ENCODE peak calls at places on chromosome 11, in seven cellular contexts. D is PC-3, B is fibroblast of mammary gland, J is left ventricle myocardium inferior, X is PC-9, E is cardiac fibroblast, P is RWPE1. K is an unnamed sample.

GRCh38 chr11:1862588-1863351 is 9.9 kb downstream of the LSP1 start:
- DNase-seq in D (no peak), B (peak; percentile 65), J (peak; percentile 30), X (peak; percentile 41), E (peak; percentile 65), P (peak; percentile 54), K (peak; percentile 32)

GRCh38 chr11:124070906-124071621 is 29.9 kb upstream of the OR10G7 start:
- DNase-seq in D (peak; percentile 74), B (peak; percentile 79), J (peak; percentile 32), X (peak; percentile 45), E (peak; percentile 91), P (peak; percentile 50), K (peak; percentile 54)

GRCh38 chr11:2447253-2447950 is 2.6 kb downstream of the KCNQ1 start:
- DNase-seq in D (no peak), B (no peak), J (no peak), X (no peak), E (no peak), P (no peak), K (no peak)

GRCh38 chr11:17077240-17077519 is 287 bp downstream of the RPS13 start:
- DNase-seq in D (no peak), B (no peak), J (no peak), X (no peak), E (no peak), P (peak; percentile 12), K (no peak)

GRCh38 chr11:6297831-6298230 is 22.5 kb downstream of the CAVIN3 start:
- DNase-seq in D (peak; percentile 29), B (peak; percentile 14), J (no peak), X (no peak), E (peak; percentile 25), P (peak; percentile 41), K (no peak)

GRCh38 chr11:11691296-11692141 is 69.7 kb upstream of the GALNT18 start:
- DNase-seq in D (no peak), B (no peak), J (no peak), X (no peak), E (no peak), P (no peak), K (no peak)

GRCh38 chr11:15975742-15976141 is 380.6 kb downstream of the SOX6 start:
- DNase-seq in D (no peak), B (no peak), J (no peak), X (no peak), E (no peak), P (no peak), K (no peak)

GRCh38 chr11:120324932-120325810 is at the start of gene TLCD5:
- DNase-seq in D (peak; percentile 68), B (peak; percentile 58), J (peak; percentile 70), X (peak; percentile 63), E (peak; percentile 61), P (no peak), K (peak; percentile 71)

GRCh38 chr11:78930810-78931209 is 356.1 kb upstream of the NARS2 start:
- DNase-seq in D (no peak), B (no peak), J (no peak), X (no peak), E (no peak), P (no peak), K (no peak)

GRCh38 chr11:26186389-26186788 is 145.5 kb upstream of the ANO3 start:
- DNase-seq in D (no peak), B (no peak), J (no peak), X (no peak), E (peak; percentile 30), P (no peak), K (no peak)

GRCh38 chr11:450809-451451 is 851 bp downstream of the PTDSS2 start:
- DNase-seq in D (peak; percentile 55), B (peak; percentile 56), J (peak; percentile 47), X (peak; percentile 45), E (peak; percentile 63), P (peak; percentile 64), K (peak; percentile 74)

GRCh38 chr11:104661481-104661880 is 236.8 kb downstream of the CASP12 start:
- DNase-seq in D (no peak), B (no peak), J (no peak), X (no peak), E (no peak), P (no peak), K (no peak)

GRCh38 chr11:64298966-64299846 is 952 bp upstream of the CATSPERZ start:
- DNase-seq in D (no peak), B (no peak), J (peak; percentile 70), X (peak; percentile 23), E (no peak), P (no peak), K (peak; percentile 39)

GRCh38 chr11:4680341-4680740 is 17.3 kb downstream of the OR51E2 start:
- DNase-seq in D (no peak), B (no peak), J (no peak), X (no peak), E (no peak), P (no peak), K (no peak)

GRCh38 chr11:16080688-16081388 is 275.5 kb downstream of the SOX6 start:
- DNase-seq in D (no peak), B (no peak), J (no peak), X (no peak), E (no peak), P (no peak), K (no peak)

DNA sequence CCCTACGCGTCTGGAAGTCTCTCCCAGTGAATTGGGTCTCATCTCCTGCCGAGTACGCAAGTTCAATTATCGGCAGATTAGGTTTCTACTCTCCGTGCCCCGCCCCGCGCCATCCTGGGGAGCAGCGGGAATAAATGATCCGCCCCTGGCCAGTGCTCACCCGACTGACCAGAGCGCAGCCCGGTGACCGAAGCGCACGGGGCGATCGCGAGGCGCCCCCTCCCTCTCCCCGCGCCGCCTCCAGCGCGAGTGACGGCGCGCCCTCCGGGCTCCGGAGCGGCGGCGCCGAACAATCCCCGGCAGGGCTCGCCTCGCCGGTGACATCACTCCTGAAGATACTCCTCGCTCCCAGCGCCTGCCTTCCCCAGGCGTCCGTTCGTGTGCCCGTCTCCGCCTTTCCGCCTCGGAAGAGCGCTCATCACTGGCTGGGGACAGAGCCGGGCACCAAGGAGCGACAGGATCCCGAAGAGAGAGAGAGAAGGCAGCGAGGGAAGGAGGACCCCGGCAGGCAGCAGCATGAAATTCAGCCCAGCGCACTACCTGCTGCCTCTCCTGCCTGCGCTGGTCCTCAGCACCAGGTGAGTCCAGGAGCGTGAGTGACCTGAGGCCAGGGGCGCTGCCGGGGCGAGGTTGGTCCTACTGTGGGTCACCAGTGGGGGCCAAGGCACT is at the start of gene LUZP2:
- DNase-seq in D (peak; percentile 50), B (no peak), J (no peak), X (peak; percentile 21), E (peak; percentile 18), P (peak; percentile 33), K (peak; percentile 53)
- TF ChIP-seq CTCF in D (no peak), B (no peak), J (no peak), X (no peak), E (no peak), P (no peak), K (no peak)

DNA sequence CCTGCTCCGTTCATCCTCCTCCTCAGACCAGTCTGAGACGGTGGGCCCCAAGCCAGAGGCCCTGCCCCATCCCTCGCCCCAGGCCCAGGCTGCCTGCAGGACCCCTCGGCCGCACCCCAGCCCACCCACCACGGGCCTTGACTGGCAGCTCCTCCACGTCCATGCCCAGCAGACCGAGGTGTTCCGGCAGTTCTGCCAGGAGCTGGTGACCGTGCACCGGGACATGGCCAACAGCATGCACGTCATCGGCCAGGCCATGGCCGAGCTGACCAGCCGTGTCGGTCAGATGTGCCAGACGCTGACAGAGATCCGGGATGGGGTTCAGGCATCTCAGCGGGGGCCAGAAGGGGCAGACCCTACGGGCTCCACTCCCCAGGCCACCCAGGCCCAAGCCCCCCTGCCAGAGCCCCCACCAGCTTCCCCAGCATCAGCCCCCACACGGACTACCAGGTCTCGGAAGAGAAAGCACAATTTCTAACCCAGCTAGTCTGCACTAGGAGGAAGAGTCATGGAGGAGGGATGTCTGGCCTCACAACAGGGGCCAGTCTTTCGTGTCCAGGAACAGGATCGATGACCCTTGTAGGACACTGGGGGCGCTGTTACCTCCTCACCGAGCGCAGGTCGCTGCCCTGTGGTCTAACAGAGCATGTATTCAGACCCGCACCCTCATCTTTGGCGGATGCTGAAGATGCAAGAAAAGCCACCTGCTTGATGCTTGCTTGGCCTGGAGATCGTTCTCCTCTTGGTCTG is 66.3 kb downstream of the PRDM11 start:
- DNase-seq in D (no peak), B (no peak), J (no peak), X (no peak), E (no peak), P (no peak), K (no peak)
- TF ChIP-seq CTCF in D (peak; percentile 34), B (no peak), J (no peak), X (no peak), E (no peak), P (no peak), K (peak; percentile 23)

GRCh38 chr11:131041331-131042040 is 125.2 kb upstream of the SNX19 start:
- DNase-seq in D (peak; percentile 95), B (peak; percentile 62), J (no peak), X (peak; percentile 34), E (peak; percentile 81), P (peak; percentile 46), K (peak; percentile 2)

GRCh38 chr11:131036544-131036943 is 120.3 kb upstream of the SNX19 start:
- DNase-seq in D (no peak), B (no peak), J (no peak), X (no peak), E (no peak), P (no peak), K (no peak)

GRCh38 chr11:131042041-131042390 is 125.7 kb upstream of the SNX19 start:
- DNase-seq in D (peak; percentile 45), B (peak; percentile 57), J (no peak), X (no peak), E (peak; percentile 74), P (no peak), K (no peak)

GRCh38 chr11:131037873-131038272 is 121.6 kb upstream of the SNX19 start:
- DNase-seq in D (peak; percentile 41), B (peak; percentile 8), J (no peak), X (no peak), E (no peak), P (no peak), K (no peak)

GRCh38 chr11:131038597-131038996 is 122.3 kb upstream of the SNX19 start:
- DNase-seq in D (peak; percentile 79), B (peak; percentile 28), J (no peak), X (no peak), E (peak; percentile 68), P (no peak), K (no peak)
- TF ChIP-seq CTCF in D (peak; percentile 78), B (peak; percentile 31), J (peak; percentile 27), X (no peak), E (peak; percentile 47), P (no peak), K (no peak)

DNA sequence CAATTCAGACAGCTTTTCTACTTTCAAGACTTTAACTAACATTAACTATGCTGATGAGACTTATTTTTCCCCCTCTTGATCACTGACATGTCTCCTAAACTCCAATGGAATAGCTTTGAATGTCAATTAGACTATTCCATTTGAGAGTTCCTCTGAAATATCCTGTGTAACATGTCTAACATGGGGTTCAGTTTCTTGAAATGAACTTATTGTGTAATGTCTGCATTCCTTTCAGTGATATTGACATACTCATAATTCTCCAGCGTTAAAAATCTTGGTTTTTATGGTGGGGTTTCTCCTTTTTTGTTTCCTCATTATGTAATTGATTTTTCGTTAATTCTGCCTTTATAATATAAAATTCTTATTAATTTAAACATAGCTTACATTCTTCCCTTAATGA is 37.7 kb upstream of the SPTBN2 start:
- DNase-seq in D (no peak), B (no peak), J (no peak), X (no peak), E (peak; percentile 9), P (no peak), K (no peak)
- TF ChIP-seq CTCF in D (no peak), B (no peak), J (no peak), X (no peak), E (no peak), P (no peak), K (no peak)